ENCODE peak calls at places on chromosome 20, in ten cellular contexts. R is heart right ventricle, N is HTR-8/SVneo, F is iris pigment epithelial cell, P is mesothelial cell of epicardium, E is left ventricle myocardium superior, Q is M059J, A is C1 segment of cervical spinal cord, C is NCI-H524, J is aorta. V is an unnamed sample.

GRCh38 chr20:48846516-48847492 is 19.0 kb upstream of the PREX1 start:
- DNase-seq in P (no peak), J (no peak), F (no peak), N (peak; percentile 69), R (peak; percentile 37), C (no peak), A (no peak), Q (peak; percentile 42), E (no peak), V (no peak)

GRCh38 chr20:47868744-47869143 is 83.5 kb upstream of the SULF2 start:
- DNase-seq in Q (no peak), P (no peak), A (no peak), R (no peak), E (no peak), C (no peak), J (no peak), N (no peak), F (no peak), V (no peak)

GRCh38 chr20:41221614-41222218 is 84.4 kb downstream of the PLCG1 start:
- DNase-seq in J (no peak), A (peak; percentile 42), E (no peak), Q (no peak), N (no peak), R (no peak), F (no peak), C (no peak), P (no peak), V (no peak)

GRCh38 chr20:21640556-21640955 is 64.9 kb upstream of the PAX1 start:
- DNase-seq in E (no peak), Q (peak; percentile 25), C (peak; percentile 30), P (peak; percentile 46), N (no peak), F (no peak), J (no peak), A (no peak), R (no peak), V (no peak)

GRCh38 chr20:17948442-17948841 is 20.2 kb downstream of the SNX5 start:
- DNase-seq in Q (no peak), C (no peak), F (no peak), P (no peak), E (no peak), N (no peak), R (no peak), A (no peak), J (no peak), V (no peak)

GRCh38 chr20:34949120-34949519 is 6.5 kb downstream of the GSS start:
- DNase-seq in N (no peak), J (no peak), E (no peak), P (no peak), F (no peak), C (no peak), Q (no peak), R (no peak), A (no peak), V (no peak)

GRCh38 chr20:51667002-51667408 is 101.2 kb downstream of the ATP9A start:
- DNase-seq in A (no peak), Q (no peak), C (no peak), R (no peak), J (no peak), P (no peak), F (no peak), N (no peak), E (no peak), V (no peak)

GRCh38 chr20:34558320-34559202 is at the start of gene MAP1LC3A:
- DNase-seq in J (peak; percentile 99), P (peak; percentile 97), C (no peak), N (peak; percentile 57), F (peak; percentile 97), Q (peak; percentile 96), R (peak; percentile 95), A (peak; percentile 83), E (peak; percentile 98), V (no peak)

GRCh38 chr20:12970372-12970821 is 38.4 kb upstream of the SPTLC3 start:
- DNase-seq in E (no peak), R (peak; percentile 6), Q (peak; percentile 54), C (peak; percentile 17), A (no peak), J (no peak), N (no peak), F (peak; percentile 43), P (no peak), V (no peak)

GRCh38 chr20:4661191-4661590 is 60.5 kb upstream of the PRND start:
- DNase-seq in A (no peak), Q (no peak), E (no peak), P (no peak), C (no peak), J (no peak), F (no peak), N (no peak), R (no peak), V (no peak)

GRCh38 chr20:35312348-35312747 is 20.1 kb upstream of the FAM83C start:
- DNase-seq in R (no peak), P (no peak), C (no peak), F (peak; percentile 95), N (peak; percentile 71), Q (peak; percentile 99), E (no peak), A (no peak), J (no peak), V (no peak)

GRCh38 chr20:17570347-17571152 is 675 bp downstream of the DSTN start:
- DNase-seq in N (no peak), E (peak; percentile 71), F (peak; percentile 44), A (peak; percentile 79), J (peak; percentile 86), Q (peak; percentile 77), C (peak; percentile 55), R (peak; percentile 47), P (no peak), V (no peak)

GRCh38 chr20:58146081-58146734 is 82.2 kb downstream of the ANKRD60 start:
- DNase-seq in Q (no peak), N (no peak), R (no peak), J (peak; percentile 10), P (no peak), C (no peak), E (no peak), A (no peak), F (no peak), V (no peak)

GRCh38 chr20:6081236-6081635 is 27.4 kb upstream of the LRRN4 start:
- DNase-seq in F (peak; percentile 58), E (no peak), R (no peak), A (no peak), C (no peak), Q (peak; percentile 72), J (no peak), P (no peak), N (no peak), V (no peak)

V was measured in glomerular endothelial cell.